ENCODE peak calls at places on chromosomes 16 and 17, in six cellular contexts. E is neural progenitor cell, S is GM23248, B is endothelial cell of umbilical vein, Q is mammary epithelial cell, X is MM.1S. N is an unnamed sample. For H3K27me3, the result is how much of the 10 kb centered on the place peaks cover.

GRCh38 chr16:53035176-53035942 is 17.3 kb downstream of the CHD9NB start:
- DNase-seq in E (no peak), S (no peak), B (no peak), Q (no peak), X (no peak), N (no peak)

GRCh38 chr17:56297142-56297541 is 143.9 kb downstream of the ANKFN1 start:
- DNase-seq in E (no peak), S (peak), B (peak), Q (no peak), X (no peak), N (peak)

GRCh38 chr17:47013341-47013740 is 34.3 kb upstream of the RPRML start:
- DNase-seq in E (no peak), S (peak), B (no peak), Q (no peak), X (no peak), N (no peak)

GRCh38 chr17:48594412-48595106 is 980 bp upstream of the HOXB5 start:
- DNase-seq in E (no peak), S (no peak), B (no peak), Q (no peak), X (no peak), N (no peak)

GRCh38 chr17:5181509-5182305 is 10.0 kb downstream of the ZNF594 start:
- DNase-seq in E (no peak), S (no peak), B (no peak), Q (no peak), X (no peak), N (no peak)

GRCh38 chr16:90047714-90048346 is 28.6 kb upstream of the DBNDD1 start:
- DNase-seq in E (no peak), S (peak), B (no peak), Q (no peak), X (no peak), N (no peak)

GRCh38 chr16:46920402-46921068 is 36.4 kb downstream of the GPT2 start:
- DNase-seq in E (no peak), S (no peak), B (no peak), Q (no peak), X (no peak), N (no peak)

GRCh38 chr17:67378444-67379250 is 1.6 kb downstream of the PITPNC1 start:
- DNase-seq in E (peak), S (peak), B (peak), Q (peak), X (peak), N (peak)

GRCh38 chr16:4370570-4371480 is 823 bp upstream of the VASN start:
- DNase-seq in E (no peak), S (peak), B (no peak), Q (no peak), X (no peak), N (no peak)

GRCh38 chr16:15484662-15485061 is 50.3 kb downstream of the BMERB1 start:
- DNase-seq in E (no peak), S (peak), B (no peak), Q (peak), X (no peak), N (no peak)

GRCh38 chr16:16016388-16016964 is 67.1 kb downstream of the ABCC1 start:
- DNase-seq in E (no peak), S (no peak), B (no peak), Q (no peak), X (no peak), N (no peak)

GRCh38 chr16:79001156-79001997 is 599.2 kb downstream of the MAF start:
- DNase-seq in E (peak), S (no peak), B (no peak), Q (no peak), X (no peak), N (no peak)

GRCh38 chr16:30541502-30542329 is 7.1 kb upstream of the ZNF747 start:
- DNase-seq in E (peak), S (peak), B (peak), Q (no peak), X (no peak), N (no peak)

GRCh38 chr17:1643293-1643998 is 2.1 kb downstream of the SCARF1 start:
- DNase-seq in E (peak), S (peak), B (no peak), Q (peak), X (peak), N (peak)

GRCh38 chr16:35711435-35711834 is 2252.0 kb downstream of the TP53TG3F start:
- DNase-seq in E (no peak), S (no peak), B (no peak), Q (no peak), X (no peak), N (no peak)

GRCh38 chr17:64152428-64153125 is 22.6 kb upstream of the ERN1 start:
- DNase-seq in E (no peak), S (no peak), B (peak), Q (no peak), X (no peak), N (no peak)

GRCh38 chr16:24955975-24956731 is 59.0 kb downstream of the ARHGAP17 start:
- DNase-seq in E (no peak), S (no peak), B (no peak), Q (no peak), X (no peak), N (no peak)

DNA sequence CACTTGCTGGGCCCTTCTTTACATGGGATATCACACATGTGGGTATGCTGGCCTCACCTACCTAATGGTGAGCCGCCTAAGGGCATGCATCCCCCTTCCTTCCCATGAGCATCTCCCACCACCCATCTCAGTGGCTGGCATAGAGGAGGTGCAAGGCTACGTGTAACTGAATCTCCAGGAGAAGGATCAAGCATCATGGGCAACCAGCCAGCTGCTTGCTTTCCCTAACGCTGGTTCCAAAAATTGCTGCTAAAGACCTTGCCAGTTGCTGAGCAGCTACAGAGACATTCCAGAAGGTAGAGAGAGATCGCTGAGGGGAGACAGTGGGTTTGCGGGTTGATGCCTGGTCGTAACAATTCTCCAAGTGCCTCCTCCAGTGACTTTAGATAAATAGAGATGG is 378.5 kb upstream of the CDH5 start:
- DNase-seq in E (no peak), S (no peak), B (no peak), Q (no peak), X (no peak), N (no peak)
- H3K27me3 ChIP-seq in E (under half), S (under half), B (under half), Q (under half), X (under half), N (under half)

GRCh38 chr16:1991135-1991551 is 1.4 kb downstream of the SYNGR3 start:
- DNase-seq in E (no peak), S (no peak), B (no peak), Q (no peak), X (no peak), N (no peak)
- TF ChIP-seq EZH2 in E (peak), S (no peak), B (peak), Q (no peak), X (no peak), N (no peak)

DNA sequence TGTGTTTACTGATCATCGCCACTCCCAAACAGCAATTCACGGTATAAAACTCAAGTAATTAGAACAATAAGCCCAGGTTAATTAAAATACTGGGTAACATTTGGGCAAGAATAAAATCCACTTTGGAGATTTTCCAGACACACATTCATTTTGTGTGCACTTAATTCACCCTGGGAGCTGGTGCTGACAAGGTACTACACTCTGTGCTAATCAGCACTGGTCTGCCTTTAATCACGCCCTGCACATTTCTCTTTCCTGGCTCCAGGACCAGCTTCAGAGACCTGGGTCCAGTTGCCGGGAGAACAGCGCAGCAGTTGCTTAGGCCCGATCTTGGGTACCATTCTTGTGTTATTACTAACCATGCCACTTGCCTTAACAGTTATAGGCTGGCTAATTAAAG is 23.6 kb upstream of the ASIC2 start:
- DNase-seq in E (no peak), S (no peak), B (no peak), Q (no peak), X (no peak), N (no peak)
- H3K27me3 ChIP-seq in E (under half), S (under half), B (under half), Q (under half), X (under half), N (under half)

GRCh38 chr17:72117470-72117747 is 3.4 kb upstream of the SOX9 start:
- DNase-seq in E (no peak), S (no peak), B (no peak), Q (no peak), X (no peak), N (no peak)
- TF ChIP-seq EZH2 in E (no peak), S (no peak), B (peak), Q (no peak), X (no peak), N (no peak)

GRCh38 chr17:80761421-80761871 is 216.8 kb downstream of the RPTOR start:
- DNase-seq in E (no peak), S (peak), B (peak), Q (peak), X (no peak), N (peak)
- H3K27me3 ChIP-seq in E (under half), S (under half), B (under half), Q (under half), X (under half), N (under half)

GRCh38 chr16:275786-276232 is at the start of gene RGS11:
- DNase-seq in E (no peak), S (peak), B (no peak), Q (no peak), X (no peak), N (no peak)

GRCh38 chr16:272633-273546 is 2.9 kb downstream of the RGS11 start:
- DNase-seq in E (no peak), S (no peak), B (no peak), Q (no peak), X (no peak), N (no peak)

GRCh38 chr16:273547-274421 is 2.0 kb downstream of the RGS11 start:
- DNase-seq in E (no peak), S (no peak), B (no peak), Q (no peak), X (peak), N (no peak)

GRCh38 chr16:276360-277077 is 775 bp upstream of the RGS11 start:
- DNase-seq in E (no peak), S (no peak), B (no peak), Q (no peak), X (no peak), N (no peak)

DNA sequence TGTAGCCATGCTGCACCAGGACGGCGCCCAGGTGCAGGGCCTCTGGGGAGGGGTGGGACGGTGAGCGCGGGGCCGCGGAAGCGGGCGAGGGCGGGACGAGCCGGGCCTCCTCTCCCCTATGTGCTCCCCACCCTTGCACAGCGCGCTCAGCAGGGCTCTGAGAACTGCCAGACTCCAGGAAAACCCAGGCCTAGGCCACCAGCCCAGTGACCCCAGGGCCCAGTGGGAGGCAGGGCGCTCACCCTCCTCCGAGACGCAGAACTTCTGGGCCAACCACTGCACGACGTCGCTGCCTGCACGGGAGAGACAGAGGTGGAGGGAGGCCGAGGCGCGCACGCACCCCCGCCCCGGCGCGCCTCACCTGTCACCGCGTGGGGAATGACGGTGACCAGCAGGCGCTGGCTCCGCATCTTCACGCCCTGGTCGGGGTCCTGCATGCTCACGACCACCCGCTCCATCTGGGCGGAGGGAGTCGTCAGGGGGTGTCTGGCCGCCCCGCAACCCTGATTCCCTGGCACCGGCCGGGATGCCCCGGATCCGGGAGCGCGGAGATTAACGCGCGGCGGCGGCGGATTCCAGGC is 613 bp downstream of the RGS11 start:
- DNase-seq in E (peak), S (peak), B (no peak), Q (no peak), X (no peak), N (no peak)
- TF ChIP-seq EZH2 in E (peak), S (no peak), B (no peak), Q (no peak), X (no peak), N (no peak)

N was measured in DND-41.